ENCODE peak calls at places on chromosomes 11 and 22, in six cellular contexts. One of them, this sample, is unnamed.

GRCh38 chr11:72626637-72626936 is 47.6 kb downstream of the PDE2A start:
- DNase-seq in heart left ventricle: no peak
- DNase-seq in endothelial cell: no peak
- DNase-seq in omental fat pad: no peak
- DNase-seq in upper lobe of right lung: no peak
- DNase-seq in fibroblast of lung: no peak
- DNase-seq in this sample: no peak

GRCh38 chr11:35136311-35136710 is 2.7 kb upstream of the CD44 start:
- DNase-seq in omental fat pad: no peak
- DNase-seq in upper lobe of right lung: no peak
- DNase-seq in heart left ventricle: no peak
- DNase-seq in endothelial cell: no peak
- DNase-seq in fibroblast of lung: no peak
- DNase-seq in this sample: no peak

GRCh38 chr11:87870081-87870480 is 305.2 kb downstream of the RAB38 start:
- DNase-seq in endothelial cell: no peak
- DNase-seq in omental fat pad: no peak
- DNase-seq in fibroblast of lung: peak
- DNase-seq in upper lobe of right lung: no peak
- DNase-seq in heart left ventricle: no peak
- DNase-seq in this sample: no peak

GRCh38 chr11:18567081-18567480 is 21.5 kb downstream of the UEVLD start:
- DNase-seq in endothelial cell: no peak
- DNase-seq in heart left ventricle: no peak
- DNase-seq in fibroblast of lung: no peak
- DNase-seq in upper lobe of right lung: no peak
- DNase-seq in omental fat pad: no peak
- DNase-seq in this sample: no peak

GRCh38 chr22:23268877-23269276 is 88.6 kb downstream of the BCR start:
- DNase-seq in upper lobe of right lung: no peak
- DNase-seq in fibroblast of lung: no peak
- DNase-seq in omental fat pad: no peak
- DNase-seq in endothelial cell: no peak
- DNase-seq in heart left ventricle: no peak
- DNase-seq in this sample: no peak

GRCh38 chr11:9840460-9841004 is 176.7 kb downstream of the SWAP70 start:
- DNase-seq in endothelial cell: no peak
- DNase-seq in omental fat pad: no peak
- DNase-seq in fibroblast of lung: no peak
- DNase-seq in upper lobe of right lung: no peak
- DNase-seq in heart left ventricle: no peak
- DNase-seq in this sample: no peak

GRCh38 chr22:46293591-46294260 is 2.9 kb upstream of the GTSE1 start:
- DNase-seq in omental fat pad: no peak
- DNase-seq in endothelial cell: no peak
- DNase-seq in upper lobe of right lung: no peak
- DNase-seq in heart left ventricle: peak
- DNase-seq in fibroblast of lung: peak
- DNase-seq in this sample: peak

GRCh38 chr22:48968201-48968959 is 859.3 kb downstream of the BRD1 start:
- DNase-seq in omental fat pad: no peak
- DNase-seq in endothelial cell: peak
- DNase-seq in fibroblast of lung: no peak
- DNase-seq in upper lobe of right lung: peak
- DNase-seq in heart left ventricle: no peak
- DNase-seq in this sample: no peak

GRCh38 chr22:48396091-48396784 is 1431.4 kb downstream of the BRD1 start:
- DNase-seq in endothelial cell: no peak
- DNase-seq in heart left ventricle: no peak
- DNase-seq in fibroblast of lung: no peak
- DNase-seq in omental fat pad: no peak
- DNase-seq in upper lobe of right lung: no peak
- DNase-seq in this sample: no peak

GRCh38 chr11:128776434-128777284 is 82.8 kb downstream of the FLI1 start:
- DNase-seq in fibroblast of lung: peak
- DNase-seq in heart left ventricle: peak
- DNase-seq in upper lobe of right lung: peak
- DNase-seq in endothelial cell: peak
- DNase-seq in omental fat pad: no peak
- DNase-seq in this sample: peak

GRCh38 chr11:36454991-36455611 is 55.0 kb downstream of the TRAF6 start:
- DNase-seq in heart left ventricle: peak
- DNase-seq in endothelial cell: no peak
- DNase-seq in fibroblast of lung: peak
- DNase-seq in omental fat pad: no peak
- DNase-seq in upper lobe of right lung: no peak
- DNase-seq in this sample: peak

GRCh38 chr11:134440851-134441645 is 29.0 kb upstream of the B3GAT1 start:
- DNase-seq in endothelial cell: no peak
- DNase-seq in heart left ventricle: no peak
- DNase-seq in upper lobe of right lung: no peak
- DNase-seq in fibroblast of lung: no peak
- DNase-seq in omental fat pad: no peak
- DNase-seq in this sample: no peak

GRCh38 chr11:45141171-45141570 is 5.3 kb upstream of the PRDM11 start:
- DNase-seq in endothelial cell: no peak
- DNase-seq in omental fat pad: no peak
- DNase-seq in fibroblast of lung: no peak
- DNase-seq in upper lobe of right lung: no peak
- DNase-seq in heart left ventricle: no peak
- DNase-seq in this sample: no peak

GRCh38 chr11:33987975-33988580 is 63.5 kb upstream of the CAPRIN1 start:
- DNase-seq in fibroblast of lung: peak
- DNase-seq in omental fat pad: peak
- DNase-seq in upper lobe of right lung: peak
- DNase-seq in heart left ventricle: peak
- DNase-seq in endothelial cell: peak
- DNase-seq in this sample: peak

GRCh38 chr22:21585389-21585788 is 17.9 kb downstream of the UBE2L3 start:
- DNase-seq in heart left ventricle: no peak
- DNase-seq in endothelial cell: no peak
- DNase-seq in omental fat pad: no peak
- DNase-seq in fibroblast of lung: no peak
- DNase-seq in upper lobe of right lung: no peak
- DNase-seq in this sample: no peak

GRCh38 chr11:112525270-112525669 is 264.6 kb upstream of the PLET1 start:
- DNase-seq in endothelial cell: no peak
- DNase-seq in fibroblast of lung: peak
- DNase-seq in omental fat pad: no peak
- DNase-seq in upper lobe of right lung: no peak
- DNase-seq in heart left ventricle: no peak
- DNase-seq in this sample: no peak

GRCh38 chr11:121540627-121541026 is 87.9 kb upstream of the SORL1-AS1 start:
- DNase-seq in heart left ventricle: no peak
- DNase-seq in omental fat pad: no peak
- DNase-seq in fibroblast of lung: peak
- DNase-seq in endothelial cell: no peak
- DNase-seq in upper lobe of right lung: no peak
- DNase-seq in this sample: no peak

GRCh38 chr11:14373941-14374646 is 15.1 kb upstream of the RRAS2 start:
- DNase-seq in endothelial cell: no peak
- DNase-seq in upper lobe of right lung: no peak
- DNase-seq in heart left ventricle: peak
- DNase-seq in omental fat pad: no peak
- DNase-seq in fibroblast of lung: peak
- DNase-seq in this sample: peak

GRCh38 chr11:109968781-109969180 is 124.4 kb upstream of the ZC3H12C start:
- DNase-seq in omental fat pad: no peak
- DNase-seq in fibroblast of lung: no peak
- DNase-seq in endothelial cell: no peak
- DNase-seq in upper lobe of right lung: no peak
- DNase-seq in heart left ventricle: no peak
- DNase-seq in this sample: no peak

GRCh38 chr11:109967121-109967520 is 126.1 kb upstream of the ZC3H12C start:
- DNase-seq in fibroblast of lung: no peak
- DNase-seq in heart left ventricle: no peak
- DNase-seq in omental fat pad: no peak
- DNase-seq in endothelial cell: no peak
- DNase-seq in upper lobe of right lung: no peak
- DNase-seq in this sample: no peak

GRCh38 chr11:109971184-109971523 is 122.0 kb upstream of the ZC3H12C start:
- DNase-seq in fibroblast of lung: peak
- DNase-seq in endothelial cell: no peak
- DNase-seq in upper lobe of right lung: no peak
- DNase-seq in heart left ventricle: peak
- DNase-seq in omental fat pad: no peak
- DNase-seq in this sample: no peak

GRCh38 chr11:109970516-109971183 is 122.5 kb upstream of the ZC3H12C start:
- DNase-seq in upper lobe of right lung: no peak
- DNase-seq in heart left ventricle: no peak
- DNase-seq in endothelial cell: no peak
- DNase-seq in omental fat pad: no peak
- DNase-seq in fibroblast of lung: no peak
- DNase-seq in this sample: no peak

GRCh38 chr11:109968299-109968698 is 124.9 kb upstream of the ZC3H12C start:
- DNase-seq in fibroblast of lung: no peak
- DNase-seq in heart left ventricle: no peak
- DNase-seq in upper lobe of right lung: no peak
- DNase-seq in endothelial cell: no peak
- DNase-seq in omental fat pad: no peak
- DNase-seq in this sample: no peak
- TF ChIP-seq CTCF in fibroblast of lung: no peak
- TF ChIP-seq CTCF in heart left ventricle: no peak
- TF ChIP-seq CTCF in upper lobe of right lung: no peak
- TF ChIP-seq CTCF in endothelial cell: no peak
- TF ChIP-seq CTCF in omental fat pad: no peak
- TF ChIP-seq CTCF in this sample: no peak

DNA sequence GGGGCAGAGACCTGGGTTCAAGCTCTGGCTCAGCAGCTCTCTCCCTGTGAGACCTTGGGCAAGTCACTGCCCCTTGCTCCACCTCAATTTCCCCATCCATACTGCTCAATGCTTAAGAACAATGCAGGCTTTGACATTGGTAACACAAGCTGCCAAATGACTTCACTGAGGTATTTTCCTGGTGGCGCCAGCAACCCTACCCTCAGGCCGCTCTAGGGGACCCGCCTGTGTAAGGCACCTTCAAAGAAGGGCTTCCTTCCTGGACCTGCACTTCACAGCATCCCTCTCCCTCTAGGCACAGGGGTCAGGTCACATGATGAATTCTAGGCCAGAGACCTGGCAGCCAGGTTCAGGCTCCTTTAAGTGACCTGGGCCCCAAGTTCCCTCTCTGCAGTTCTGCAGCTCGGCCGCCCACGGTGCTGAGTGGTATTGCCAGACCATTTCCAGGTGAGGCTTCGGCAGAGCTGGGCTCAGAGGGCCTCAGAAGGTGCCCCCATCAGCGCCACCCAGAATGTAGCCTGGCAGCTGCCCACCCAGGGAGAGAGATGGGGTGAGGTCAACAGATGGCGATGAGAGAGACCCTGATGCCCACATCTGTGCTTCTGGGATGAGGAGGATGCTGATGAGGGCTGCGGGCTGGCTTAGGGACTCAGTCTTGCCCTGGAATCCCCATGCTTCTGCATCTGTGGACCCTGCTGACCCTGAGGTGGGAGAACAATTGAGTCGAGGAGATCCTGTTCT is 4.5 kb downstream of the WNT11 start:
- DNase-seq in upper lobe of right lung: no peak
- DNase-seq in omental fat pad: no peak
- DNase-seq in heart left ventricle: no peak
- DNase-seq in endothelial cell: no peak
- DNase-seq in fibroblast of lung: no peak
- DNase-seq in this sample: no peak
- TF ChIP-seq CTCF in upper lobe of right lung: no peak
- TF ChIP-seq CTCF in omental fat pad: no peak
- TF ChIP-seq CTCF in heart left ventricle: no peak
- TF ChIP-seq CTCF in endothelial cell: no peak
- TF ChIP-seq CTCF in fibroblast of lung: no peak
- TF ChIP-seq CTCF in this sample: no peak

DNA sequence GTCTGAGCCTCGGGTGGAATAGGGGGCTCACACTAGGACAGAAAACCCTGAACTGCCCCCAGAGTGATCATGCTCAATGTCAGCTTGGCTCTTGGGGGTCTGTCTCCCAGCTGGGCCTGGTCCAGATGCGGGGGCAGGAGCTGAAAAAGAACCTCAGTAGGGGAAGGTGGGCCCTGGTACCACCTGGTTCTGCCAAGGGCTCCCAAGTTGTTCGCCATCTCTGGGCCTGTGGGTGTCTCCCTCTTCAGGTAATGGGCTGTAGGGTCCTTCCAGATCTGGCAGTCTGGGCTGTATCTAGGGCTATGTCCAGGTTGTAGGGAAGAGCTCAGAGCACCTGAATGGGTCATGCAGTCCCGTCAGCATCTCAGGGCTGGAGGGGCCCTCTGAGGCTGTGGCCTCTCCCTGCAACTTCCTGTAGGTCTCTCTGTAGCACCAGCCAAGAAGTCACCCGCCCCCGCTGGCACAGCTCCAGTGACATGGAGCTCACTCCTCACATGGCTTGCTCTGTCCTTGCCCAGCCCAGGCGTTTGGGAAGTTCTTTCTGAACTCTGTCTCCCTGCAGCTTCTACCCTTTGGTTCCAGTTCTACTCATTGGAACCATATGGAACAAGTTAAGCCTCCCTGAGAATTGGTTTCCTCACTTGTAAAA is 33.0 kb upstream of the SOX10 start:
- DNase-seq in fibroblast of lung: peak
- DNase-seq in upper lobe of right lung: peak
- DNase-seq in endothelial cell: no peak
- DNase-seq in heart left ventricle: peak
- DNase-seq in omental fat pad: peak
- DNase-seq in this sample: peak
- TF ChIP-seq CTCF in fibroblast of lung: no peak
- TF ChIP-seq CTCF in upper lobe of right lung: no peak
- TF ChIP-seq CTCF in endothelial cell: no peak
- TF ChIP-seq CTCF in heart left ventricle: no peak
- TF ChIP-seq CTCF in omental fat pad: no peak
- TF ChIP-seq CTCF in this sample: no peak

GRCh38 chr22:35411112-35411511 is 11.2 kb downstream of the MCM5 start:
- DNase-seq in upper lobe of right lung: no peak
- DNase-seq in omental fat pad: no peak
- DNase-seq in endothelial cell: no peak
- DNase-seq in fibroblast of lung: no peak
- DNase-seq in heart left ventricle: no peak
- DNase-seq in this sample: peak

GRCh38 chr22:35413624-35414023 is 13.7 kb downstream of the MCM5 start:
- DNase-seq in endothelial cell: no peak
- DNase-seq in omental fat pad: no peak
- DNase-seq in heart left ventricle: no peak
- DNase-seq in fibroblast of lung: no peak
- DNase-seq in upper lobe of right lung: no peak
- DNase-seq in this sample: no peak

GRCh38 chr22:35407352-35407751 is 7.4 kb downstream of the MCM5 start:
- DNase-seq in fibroblast of lung: no peak
- DNase-seq in upper lobe of right lung: no peak
- DNase-seq in endothelial cell: no peak
- DNase-seq in heart left ventricle: no peak
- DNase-seq in omental fat pad: no peak
- DNase-seq in this sample: no peak

GRCh38 chr22:35409783-35410662 is 10.1 kb downstream of the MCM5 start:
- DNase-seq in heart left ventricle: peak
- DNase-seq in endothelial cell: no peak
- DNase-seq in fibroblast of lung: no peak
- DNase-seq in omental fat pad: no peak
- DNase-seq in upper lobe of right lung: peak
- DNase-seq in this sample: peak

DNA sequence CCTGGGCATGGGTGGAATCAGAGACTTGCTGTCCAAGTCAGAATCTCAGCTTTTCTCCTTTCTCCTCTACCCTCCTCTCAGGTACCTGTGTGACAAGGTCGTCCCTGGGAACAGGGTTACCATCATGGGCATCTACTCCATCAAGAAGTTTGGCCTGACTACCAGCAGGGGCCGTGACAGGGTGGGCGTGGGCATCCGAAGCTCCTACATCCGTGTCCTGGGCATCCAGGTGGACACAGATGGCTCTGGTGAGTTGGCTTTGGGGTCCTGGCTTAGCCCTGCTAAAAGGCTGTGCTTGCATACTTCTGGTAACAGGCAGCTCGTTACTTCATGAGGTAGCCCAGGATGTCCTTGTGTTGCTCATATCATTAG is 10.7 kb downstream of the MCM5 start:
- DNase-seq in heart left ventricle: no peak
- DNase-seq in omental fat pad: no peak
- DNase-seq in upper lobe of right lung: no peak
- DNase-seq in fibroblast of lung: no peak
- DNase-seq in endothelial cell: no peak
- DNase-seq in this sample: no peak
- TF ChIP-seq CTCF in heart left ventricle: no peak
- TF ChIP-seq CTCF in omental fat pad: no peak
- TF ChIP-seq CTCF in upper lobe of right lung: no peak
- TF ChIP-seq CTCF in fibroblast of lung: no peak
- TF ChIP-seq CTCF in endothelial cell: no peak
- TF ChIP-seq CTCF in this sample: no peak

This sample was measured in upper lobe of left lung.